ENCODE peak calls at places on chromosomes 16 and 17, in ten cellular contexts. M, C, Q, N, A, G, J, L, Y and E are unnamed samples.

GRCh38 chr16:29876186-29876577 is 13.2 kb upstream of the CDIPT start:
- ATAC-seq in J (no peak), N (peak), Y (peak), G (peak), Q (no peak), A (no peak), C (no peak), L (no peak), M (no peak), E (no peak)

GRCh38 chr17:6853764-6854442 is 22.4 kb upstream of the TEKT1 start:
- ATAC-seq in M (peak), G (no peak), N (peak), L (peak), Y (no peak), J (peak), A (no peak), Q (no peak), C (peak), E (no peak)

GRCh38 chr17:79715318-79716182 is 15.2 kb upstream of the ENPP7 start:
- ATAC-seq in M (peak), L (peak), G (no peak), Q (peak), N (peak), A (no peak), Y (peak), J (no peak), C (no peak), E (no peak)

GRCh38 chr17:64129515-64129764 is 504 bp downstream of the ERN1 start:
- ATAC-seq in M (no peak), J (no peak), Y (no peak), A (no peak), G (no peak), N (no peak), C (no peak), L (no peak), Q (no peak), E (no peak)

GRCh38 chr16:3590736-3591435 is 13.7 kb upstream of the NLRC3 start:
- ATAC-seq in A (no peak), N (no peak), L (no peak), Y (no peak), C (no peak), M (no peak), G (no peak), Q (no peak), J (no peak), E (no peak)

GRCh38 chr17:17749921-17750320 is 68.7 kb downstream of the RAI1 start:
- ATAC-seq in N (peak), Y (peak), L (no peak), Q (no peak), A (no peak), G (no peak), C (peak), J (no peak), M (peak), E (no peak)

GRCh38 chr17:51046527-51047384 is 73.9 kb downstream of the SPAG9 start:
- ATAC-seq in A (peak), G (peak), C (no peak), Q (peak), Y (peak), L (peak), M (peak), N (peak), J (peak), E (peak)

GRCh38 chr16:14629919-14630619 is at the start of gene PARN:
- ATAC-seq in N (peak), L (peak), G (peak), C (peak), M (peak), J (peak), Q (peak), A (peak), Y (peak), E (peak)

GRCh38 chr16:69767459-69768229 is 5.5 kb downstream of the WWP2 start:
- ATAC-seq in A (no peak), M (no peak), Q (no peak), G (no peak), C (peak), J (no peak), Y (no peak), L (no peak), N (no peak), E (no peak)

GRCh38 chr16:64629622-64630021 is 492.2 kb downstream of the CDH11 start:
- ATAC-seq in J (no peak), N (no peak), Y (no peak), Q (no peak), M (no peak), C (no peak), L (no peak), G (no peak), A (no peak), E (no peak)

GRCh38 chr17:4583796-4584124 is 569 bp upstream of the SMTNL2 start:
- ATAC-seq in G (peak), L (peak), J (no peak), C (peak), M (peak), A (peak), N (peak), Q (peak), Y (peak), E (peak)

GRCh38 chr17:78173025-78173715 is 4.8 kb downstream of the SYNGR2 start:
- ATAC-seq in A (peak), L (no peak), M (no peak), N (no peak), C (peak), Q (no peak), Y (no peak), G (no peak), J (no peak), E (peak)

GRCh38 chr17:78174332-78174869 is 6.0 kb downstream of the SYNGR2 start:
- ATAC-seq in A (peak), M (no peak), Q (peak), J (peak), G (no peak), N (peak), Y (no peak), C (peak), L (no peak), E (peak)

GRCh38 chr17:78176548-78177025 is 8.2 kb downstream of the SYNGR2 start:
- ATAC-seq in N (peak), J (peak), G (peak), C (peak), Q (peak), L (peak), Y (peak), M (peak), A (peak), E (no peak)

GRCh38 chr17:78175643-78175981 is 7.2 kb downstream of the SYNGR2 start:
- ATAC-seq in A (no peak), M (no peak), G (no peak), N (no peak), Q (no peak), L (no peak), J (no peak), C (no peak), Y (no peak), E (no peak)

DNA sequence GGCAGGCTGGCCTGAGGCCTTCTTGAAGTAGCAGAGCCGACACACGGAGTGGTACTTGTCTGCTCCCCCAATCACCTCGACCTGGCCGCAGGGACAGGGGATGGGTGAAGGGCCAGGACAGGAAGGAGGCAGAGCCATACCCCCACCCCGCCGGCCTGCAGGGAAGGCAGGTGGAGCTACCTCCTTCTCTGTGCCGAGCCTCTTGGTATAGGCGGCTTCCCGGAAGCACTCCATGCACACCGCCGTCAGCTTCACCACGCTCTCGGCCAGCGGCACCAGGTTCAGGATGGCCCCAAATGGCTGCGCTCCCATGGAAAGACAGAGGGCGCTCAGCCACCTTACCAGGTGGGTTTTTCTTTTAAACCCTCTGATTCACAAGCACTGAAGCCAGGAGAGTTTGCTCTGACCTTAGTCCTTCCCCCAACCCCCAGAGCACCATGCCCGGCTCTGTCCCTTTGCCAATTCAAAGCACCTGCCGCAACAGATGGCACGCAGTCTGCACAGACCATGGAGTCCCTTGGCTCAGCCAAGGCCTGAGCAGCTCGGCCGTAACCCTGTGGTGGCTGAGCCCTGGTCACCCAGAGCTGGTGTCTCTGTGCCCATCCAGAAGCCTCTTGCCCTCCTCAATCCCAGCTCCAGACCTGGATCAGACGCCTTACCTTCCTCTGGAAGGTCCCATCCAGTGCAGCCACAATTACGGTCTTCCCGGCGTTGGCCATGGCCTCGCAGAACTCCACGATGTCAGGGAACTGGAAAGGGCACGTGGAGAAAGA is 6.7 kb downstream of the SYNGR2 start:
- ATAC-seq in L (peak), A (peak), G (no peak), J (peak), Q (peak), N (no peak), M (peak), Y (no peak), C (no peak), E (no peak)
- TF ChIP-seq POLR2A in L (peak), A (no peak), G (no peak), J (no peak), Q (peak), N (no peak), M (no peak), Y (no peak), C (peak), E (no peak)

GRCh38 chr16:1072526-1073261 is at the start of gene SSTR5:
- ATAC-seq in M (peak), Y (peak), N (no peak), A (no peak), Q (no peak), L (no peak), J (no peak), G (no peak), C (no peak), E (no peak)
- H3K4me3 ChIP-seq in M (peak), Y (no peak), N (no peak), A (no peak), Q (no peak), L (no peak), J (no peak), G (no peak), C (no peak), E (no peak)

GRCh38 chr16:58859958-58860669 is 126.0 kb upstream of the GOT2 start:
- ATAC-seq in Q (no peak), G (no peak), A (no peak), L (no peak), Y (peak), C (no peak), J (no peak), N (no peak), M (no peak), E (no peak)
- TF ChIP-seq POLR2A in Q (no peak), G (no peak), A (no peak), L (no peak), Y (no peak), C (no peak), J (no peak), N (no peak), M (no peak), E (no peak)

GRCh38 chr16:23069844-23070243 is 79.4 kb downstream of the USP31 start:
- ATAC-seq in G (no peak), N (no peak), A (no peak), M (no peak), Q (no peak), L (no peak), J (no peak), C (no peak), Y (no peak), E (no peak)
- H3K4me3 ChIP-seq in G (no peak), N (no peak), A (no peak), M (no peak), Q (no peak), L (no peak), J (no peak), C (no peak), Y (no peak), E (no peak)

GRCh38 chr16:727291-727977 is 528 bp downstream of the HAGHL start:
- ATAC-seq in G (peak), M (peak), J (no peak), Y (peak), N (peak), A (no peak), Q (no peak), C (peak), L (peak), E (peak)

GRCh38 chr16:729768-730665 is 3.1 kb downstream of the HAGHL start:
- ATAC-seq in Y (no peak), J (no peak), A (no peak), L (no peak), C (no peak), G (no peak), Q (no peak), N (no peak), M (no peak), E (no peak)

GRCh38 chr16:728890-729744 is 2.2 kb downstream of the HAGHL start:
- ATAC-seq in A (no peak), Y (no peak), G (no peak), C (no peak), N (no peak), Q (no peak), M (no peak), J (no peak), L (no peak), E (no peak)

GRCh38 chr16:726438-727290 is at the start of the genes CCDC78 and HAGHL:
- ATAC-seq in M (peak), N (peak), Q (peak), C (peak), Y (peak), L (peak), J (no peak), G (peak), A (no peak), E (peak)

DNA sequence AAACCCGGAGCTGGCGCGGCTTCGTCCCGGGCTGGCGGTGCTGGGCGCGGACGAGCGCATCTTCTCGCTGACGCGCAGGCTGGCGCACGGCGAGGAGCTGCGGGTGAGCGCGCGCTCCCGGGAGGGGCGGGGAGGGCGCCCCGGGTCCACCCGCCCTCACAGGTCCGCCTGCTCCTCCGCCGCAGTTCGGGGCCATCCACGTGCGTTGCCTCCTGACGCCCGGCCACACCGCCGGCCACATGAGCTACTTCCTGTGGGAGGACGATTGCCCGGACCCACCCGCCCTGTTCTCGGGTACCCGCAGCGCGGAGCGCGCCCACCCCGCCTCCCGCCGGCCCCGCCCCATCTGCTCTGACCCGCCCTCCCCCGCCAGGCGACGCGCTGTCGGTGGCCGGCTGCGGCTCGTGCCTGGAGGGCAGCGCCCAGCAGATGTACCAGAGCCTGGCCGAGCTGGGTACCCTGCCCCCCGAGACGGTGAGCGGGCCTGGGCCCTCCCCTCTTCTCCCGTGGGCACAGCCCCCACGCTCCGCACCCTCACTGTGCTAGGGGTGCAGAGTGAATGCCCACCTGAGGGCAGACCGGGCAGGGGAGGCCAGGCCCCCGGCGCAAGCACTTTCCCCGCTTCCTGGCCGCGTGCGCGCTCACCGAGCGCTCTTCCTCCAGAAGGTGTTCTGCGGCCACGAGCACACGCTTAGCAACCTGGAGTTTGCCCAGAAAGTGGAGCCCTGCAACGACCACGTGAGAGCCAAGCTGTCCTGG is 1.4 kb downstream of the HAGHL start:
- ATAC-seq in J (no peak), L (no peak), M (peak), Q (peak), N (peak), C (peak), G (peak), Y (peak), A (peak), E (peak)
- TF ChIP-seq POLR2A in J (no peak), L (no peak), M (peak), Q (no peak), N (no peak), C (no peak), G (peak), Y (peak), A (no peak), E (peak)